ENCODE peak calls at places on chromosomes 3 and 15, in six cellular contexts. D is neuronal stem cell, L is H1, N is trophoblast cell, U is IMR-90, H is mesenchymal stem cell. R is an unnamed sample.

GRCh38 chr15:31151301-31152233 is 50.0 kb upstream of the TRPM1 start:
- DNase-seq in D (no peak), L (no peak), N (no peak), U (no peak), H (no peak), R (no peak)

GRCh38 chr3:4759689-4760312 is 219.4 kb upstream of the BHLHE40 start:
- DNase-seq in D (no peak), L (no peak), N (no peak), U (no peak), H (no peak), R (no peak)

GRCh38 chr15:98914626-98915025 is 93.0 kb downstream of the PGPEP1L start:
- DNase-seq in D (no peak), L (no peak), N (peak), U (peak), H (peak), R (no peak)

GRCh38 chr3:107208100-107208499 is 169.1 kb upstream of the CCDC54 start:
- DNase-seq in D (peak), L (no peak), N (no peak), U (peak), H (peak), R (no peak)

GRCh38 chr15:72233759-72234158 is 2.8 kb upstream of the PKM start:
- DNase-seq in D (no peak), L (no peak), N (no peak), U (peak), H (peak), R (no peak)

GRCh38 chr15:96335429-96335807 is 4.9 kb downstream of the NR2F2 start:
- DNase-seq in D (peak), L (no peak), N (no peak), U (no peak), H (peak), R (no peak)

GRCh38 chr3:101484805-101485620 is 28.0 kb downstream of the SENP7 start:
- DNase-seq in D (no peak), L (no peak), N (peak), U (peak), H (peak), R (no peak)

GRCh38 chr3:12756635-12757034 is 2.4 kb downstream of the TMEM40 start:
- DNase-seq in D (no peak), L (no peak), N (no peak), U (no peak), H (no peak), R (no peak)

GRCh38 chr3:183514048-183514447 is 41.5 kb downstream of the KLHL6 start:
- DNase-seq in D (no peak), L (no peak), N (no peak), U (no peak), H (no peak), R (no peak)

GRCh38 chr15:52247032-52247431 is 48.6 kb downstream of the MYO5C start:
- DNase-seq in D (no peak), L (no peak), N (peak), U (peak), H (peak), R (no peak)

GRCh38 chr15:89150762-89151305 is 62.6 kb downstream of the ABHD2 start:
- DNase-seq in D (no peak), L (no peak), N (no peak), U (no peak), H (no peak), R (no peak)

GRCh38 chr3:114764056-114764492 is 383.0 kb downstream of the ZBTB20 start:
- DNase-seq in D (no peak), L (no peak), N (no peak), U (peak), H (no peak), R (no peak)

GRCh38 chr3:181210275-181210674 is 220.7 kb upstream of the DNAJC19 start:
- DNase-seq in D (peak), L (no peak), N (no peak), U (peak), H (no peak), R (no peak)

GRCh38 chr3:177437513-177438337 is 240.4 kb upstream of the TBL1XR1 start:
- DNase-seq in D (no peak), L (no peak), N (no peak), U (no peak), H (no peak), R (no peak)

GRCh38 chr3:95154775-95155174 is 1091.9 kb downstream of the NSUN3 start:
- DNase-seq in D (no peak), L (no peak), N (no peak), U (no peak), H (peak), R (no peak)

DNA sequence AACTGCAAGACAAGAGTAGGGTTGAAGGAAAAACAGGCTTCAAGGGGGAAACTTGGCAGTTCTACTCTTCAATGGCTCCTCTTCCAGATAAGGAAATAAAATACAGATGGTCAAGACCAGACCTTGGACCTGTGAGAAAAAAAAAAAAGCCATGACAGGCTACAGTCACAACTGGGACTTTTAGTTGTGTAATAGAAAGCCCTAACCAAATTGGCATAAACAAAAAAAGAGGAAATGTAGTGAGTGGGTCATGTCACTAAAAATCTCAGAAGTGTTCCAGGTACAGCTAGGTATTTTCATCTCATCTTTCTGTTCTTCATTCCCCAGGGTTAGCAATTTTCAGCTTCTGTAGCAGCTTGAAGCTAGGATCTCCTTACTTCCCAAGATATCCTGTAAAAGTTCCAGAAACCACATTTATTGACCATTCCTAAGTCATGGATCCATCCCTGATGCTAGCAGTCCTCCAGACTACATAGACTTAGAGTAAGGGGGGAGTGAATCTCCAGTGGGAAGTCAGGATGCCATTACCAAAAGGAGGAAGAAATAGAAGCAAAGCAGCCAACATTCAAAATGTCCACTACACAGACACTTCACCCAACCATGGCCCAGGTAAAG is 61.0 kb upstream of the CSTA start:
- DNase-seq in D (no peak), L (no peak), N (no peak), U (no peak), H (no peak), R (no peak)
- H3K4ac ChIP-seq in D (no peak), L (no peak), N (no peak), U (no peak), H (no peak), R (no peak)

GRCh38 chr3:117754058-117754457 is 1044.5 kb downstream of the TUSC7 start:
- DNase-seq in D (no peak), L (no peak), N (no peak), U (no peak), H (no peak), R (no peak)
- H3K14ac ChIP-seq in D (no peak), L (no peak), N (no peak), U (no peak), H (no peak), R (no peak)

GRCh38 chr3:189353988-189354735 is 182.4 kb downstream of the TPRG1 start:
- DNase-seq in D (no peak), L (no peak), N (no peak), U (no peak), H (no peak), R (no peak)
- H2AFZ ChIP-seq in D (no peak), L (no peak), N (no peak), U (no peak), H (no peak), R (no peak)

GRCh38 chr3:186670148-186670547 is 4.3 kb downstream of the HRG start:
- DNase-seq in D (no peak), L (no peak), N (no peak), U (no peak), H (no peak), R (no peak)

GRCh38 chr3:186671051-186671450 is 5.2 kb downstream of the HRG start:
- DNase-seq in D (no peak), L (no peak), N (no peak), U (no peak), H (no peak), R (no peak)

GRCh38 chr3:186668426-186668825 is 2.6 kb downstream of the HRG start:
- DNase-seq in D (no peak), L (peak), N (no peak), U (no peak), H (no peak), R (no peak)

GRCh38 chr3:186665484-186666188 is at the start of gene HRG:
- DNase-seq in D (no peak), L (peak), N (no peak), U (no peak), H (no peak), R (no peak)

GRCh38 chr3:186669378-186670084 is 3.7 kb downstream of the HRG start:
- DNase-seq in D (no peak), L (no peak), N (no peak), U (no peak), H (no peak), R (no peak)
- H3K4ac ChIP-seq in D (no peak), L (no peak), N (no peak), U (no peak), H (no peak), R (no peak)

DNA sequence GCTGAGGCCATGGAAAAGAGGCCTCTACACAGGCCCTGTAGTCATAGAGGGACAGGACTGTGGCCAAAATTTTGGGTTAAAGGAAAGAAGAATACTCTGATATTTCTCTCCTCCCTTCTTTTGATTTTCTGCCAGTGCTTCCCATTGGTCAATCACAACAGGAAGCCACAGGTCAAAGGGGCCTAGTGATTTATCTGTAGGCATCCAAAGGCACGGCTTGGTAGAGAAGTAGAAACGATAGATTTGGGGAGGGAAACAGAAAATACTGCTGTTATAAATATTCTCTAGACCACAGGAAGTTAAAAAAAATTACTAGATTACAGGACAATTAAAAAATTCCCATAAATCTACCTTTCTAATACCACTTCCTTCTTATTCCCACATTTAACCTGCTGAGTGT is 1.7 kb upstream of the CCDC50 start:
- DNase-seq in D (no peak), L (no peak), N (no peak), U (no peak), H (no peak), R (no peak)
- H3K14ac ChIP-seq in D (no peak), L (no peak), N (no peak), U (no peak), H (no peak), R (no peak)

GRCh38 chr3:171883893-171884279 is 40.7 kb downstream of the TMEM212 start:
- DNase-seq in D (no peak), L (no peak), N (no peak), U (no peak), H (no peak), R (no peak)
- H2AFZ ChIP-seq in D (no peak), L (peak), N (no peak), U (peak), H (no peak), R (peak)

DNA sequence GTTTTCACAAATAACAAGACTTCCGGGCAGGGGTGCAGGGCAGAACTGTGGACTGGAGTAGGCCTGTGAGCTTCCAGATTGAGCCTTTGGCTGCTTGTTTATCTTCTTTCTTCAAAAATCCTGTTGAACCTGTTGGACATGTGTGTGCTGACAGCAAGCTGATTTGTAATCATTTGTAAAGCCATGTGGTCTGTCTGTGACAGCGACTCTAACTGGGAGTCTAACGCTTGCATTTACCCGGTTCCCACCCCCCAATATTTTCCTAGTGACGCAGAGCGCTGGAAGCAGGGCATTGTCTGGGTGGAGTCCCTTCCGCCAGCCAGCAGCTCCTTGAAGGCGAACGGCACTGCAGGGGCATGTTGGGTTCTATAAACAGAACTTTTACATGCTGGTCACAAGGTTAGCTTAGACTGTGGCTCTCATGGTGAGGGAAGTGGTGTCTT is 85.7 kb upstream of the MYZAP start:
- DNase-seq in D (no peak), L (no peak), N (peak), U (no peak), H (peak), R (no peak)
- H3K4ac ChIP-seq in D (no peak), L (no peak), N (no peak), U (no peak), H (no peak), R (no peak)

DNA sequence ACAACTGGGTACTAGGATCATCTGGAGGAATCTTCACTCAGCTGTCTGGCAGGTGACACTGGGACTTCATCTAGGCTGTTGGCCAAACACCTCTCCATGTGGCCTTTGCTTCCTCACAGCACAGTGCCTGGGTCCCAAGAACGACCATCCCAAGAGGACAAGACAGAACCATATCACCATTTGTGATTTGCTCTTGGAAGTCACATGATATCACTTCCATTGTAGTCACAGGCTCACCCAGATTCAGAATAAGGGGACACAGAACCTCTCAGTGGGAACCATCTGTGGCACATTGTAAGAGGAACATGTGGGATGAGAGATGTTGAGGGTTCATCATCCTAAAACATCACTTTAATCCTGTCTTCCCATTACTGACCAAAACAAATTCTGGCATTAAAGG is 1.9 kb upstream of the PSMA4 start:
- DNase-seq in D (no peak), L (no peak), N (no peak), U (no peak), H (no peak), R (no peak)
- H3K14ac ChIP-seq in D (no peak), L (no peak), N (no peak), U (no peak), H (no peak), R (no peak)

DNA sequence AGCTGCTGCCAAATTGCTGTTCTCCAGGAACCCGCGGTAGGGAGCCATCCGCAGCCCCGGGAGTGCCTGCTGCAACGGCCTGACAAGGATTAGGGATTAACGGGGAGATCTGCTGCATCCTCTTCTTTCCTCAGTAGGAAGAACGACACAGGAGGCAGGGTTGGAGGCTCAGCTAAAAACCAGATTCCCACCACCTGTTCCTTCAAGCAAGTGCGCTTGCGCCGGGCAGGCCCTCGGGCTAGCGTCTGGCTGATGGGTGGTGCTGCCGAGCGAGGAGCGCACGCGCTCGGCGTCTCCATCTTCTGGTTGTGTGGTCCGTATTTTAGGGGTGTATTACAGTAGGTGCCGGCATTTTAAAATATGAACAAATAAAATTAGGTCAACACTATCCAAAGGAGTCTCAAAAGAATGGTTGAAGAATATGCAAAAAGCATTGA is 25.4 kb upstream of the SLC25A26 start:
- DNase-seq in D (no peak), L (peak), N (no peak), U (peak), H (no peak), R (peak)
- H2AFZ ChIP-seq in D (peak), L (no peak), N (no peak), U (peak), H (no peak), R (no peak)

GRCh38 chr3:49164983-49165720 is 979 bp downstream of the CCDC71 start:
- DNase-seq in D (no peak), L (no peak), N (peak), U (no peak), H (peak), R (no peak)
- H3K4ac ChIP-seq in D (no peak), L (peak), N (no peak), U (peak), H (no peak), R (no peak)

R was measured in H9.